ENCODE peak calls at places on chromosomes 16 and 17, in four cellular contexts. O is MCF 10A, F is skeletal muscle cell, W is EH. E is an unnamed sample.

GRCh38 chr17:17402558-17402957 is 74.2 kb upstream of the MED9 start:
- DNase-seq in O (no peak), W (peak), F (no peak), E (no peak)

GRCh38 chr17:29615492-29616299 is 7.0 kb downstream of the CORO6 start:
- DNase-seq in F (peak), O (peak), W (peak), E (peak)

GRCh38 chr16:49580751-49581303 is 207.2 kb downstream of the C16orf78 start:
- DNase-seq in W (peak), O (no peak), F (no peak), E (peak)

GRCh38 chr17:74519951-74520553 is 11.2 kb downstream of the CD300LB start:
- DNase-seq in O (no peak), F (no peak), W (no peak), E (peak)

GRCh38 chr17:21368545-21369246 is 7.5 kb upstream of the KCNJ12 start:
- DNase-seq in O (peak), W (no peak), F (no peak), E (no peak)

GRCh38 chr17:46782250-46782953 is 36.1 kb downstream of the WNT3 start:
- DNase-seq in W (peak), O (peak), F (no peak), E (peak)

GRCh38 chr17:2068101-2068518 is 13.2 kb downstream of the HIC1 start:
- DNase-seq in W (peak), F (no peak), O (no peak), E (no peak)

GRCh38 chr17:77178050-77178449 is 37.3 kb downstream of the SEC14L1 start:
- DNase-seq in W (no peak), O (no peak), F (no peak), E (no peak)

GRCh38 chr17:40203131-40203530 is 16.0 kb upstream of the WIPF2 start:
- DNase-seq in W (no peak), F (no peak), O (no peak), E (no peak)

GRCh38 chr16:63174801-63175200 is 1138.6 kb upstream of the CDH8 start:
- DNase-seq in F (no peak), O (no peak), W (no peak), E (no peak)

GRCh38 chr17:70675070-70675590 is 505.8 kb downstream of the KCNJ2 start:
- DNase-seq in O (no peak), W (no peak), F (no peak), E (no peak)

GRCh38 chr17:19329136-19329535 is 33.4 kb downstream of the B9D1 start:
- DNase-seq in O (no peak), F (no peak), W (no peak), E (no peak)

GRCh38 chr17:8436169-8436932 is 667 bp downstream of the NDEL1 start:
- DNase-seq in F (no peak), W (peak), O (peak), E (peak)

GRCh38 chr17:44914148-44914547 is 1.2 kb downstream of the GFAP start:
- DNase-seq in W (no peak), F (no peak), O (no peak), E (no peak)

GRCh38 chr16:4687946-4688673 is 5.3 kb upstream of the NUDT16L1 start:
- DNase-seq in W (no peak), F (no peak), O (no peak), E (peak)

GRCh38 chr17:559699-560378 is 154.8 kb downstream of the VPS53 start:
- DNase-seq in O (peak), F (peak), W (peak), E (no peak)

GRCh38 chr17:66432996-66433556 is 130.7 kb downstream of the PRKCA start:
- DNase-seq in O (no peak), F (no peak), W (peak), E (no peak)

GRCh38 chr17:49910094-49910857 is 58.7 kb upstream of the DLX4 start:
- DNase-seq in W (peak), F (no peak), O (no peak), E (no peak)

GRCh38 chr16:23148166-23148512 is 1.1 kb downstream of the USP31 start:
- DNase-seq in W (no peak), O (no peak), F (no peak), E (no peak)

GRCh38 chr16:53502331-53503269 is at the start of gene AKTIP:
- DNase-seq in F (no peak), W (peak), O (no peak), E (no peak)

GRCh38 chr16:3959148-3959547 is 78.6 kb upstream of the CREBBP start:
- DNase-seq in W (peak), O (peak), F (no peak), E (no peak)

GRCh38 chr17:32485261-32485955 is 1.4 kb upstream of the CDK5R1 start:
- DNase-seq in O (no peak), W (no peak), F (no peak), E (no peak)

GRCh38 chr17:71187145-71187878 is 933.5 kb upstream of the SOX9 start:
- DNase-seq in W (no peak), F (no peak), O (no peak), E (no peak)

GRCh38 chr17:63961355-63962207 is 11.1 kb downstream of the SCN4A start:
- DNase-seq in O (peak), W (peak), F (no peak), E (peak)

GRCh38 chr17:48791128-48792032 is 25.6 kb downstream of the TTLL6 start:
- DNase-seq in O (peak), F (no peak), W (peak), E (peak)

GRCh38 chr16:29743827-29744531 is 1.8 kb downstream of the C16orf54 start:
- DNase-seq in O (no peak), F (no peak), W (no peak), E (no peak)

GRCh38 chr17:40727447-40728231 is 24.1 kb upstream of the KRT24 start:
- DNase-seq in F (no peak), W (no peak), O (peak), E (no peak)